ENCODE peak calls at places on chromosome 6, in four cellular contexts. W is NCI-H1694, S is HEK293T, R is erythroblast. V is an unnamed sample.

GRCh38 chr6:6704423-6705060 is 116.0 kb downstream of the LY86 start:
- DNase-seq in W (no peak), S (no peak), R (peak), V (no peak)

GRCh38 chr6:52376763-52377162 is 14.8 kb downstream of the PAQR8 start:
- DNase-seq in W (no peak), S (no peak), R (no peak), V (no peak)

GRCh38 chr6:126170875-126171489 is 168.9 kb upstream of the CENPW start:
- DNase-seq in W (peak), S (peak), R (peak), V (peak)

GRCh38 chr6:46876126-46876525 is 45.6 kb downstream of the ADGRF5 start:
- DNase-seq in W (no peak), S (no peak), R (no peak), V (no peak)

GRCh38 chr6:166626177-166627038 is 643 bp downstream of the RPS6KA2 start:
- DNase-seq in W (no peak), S (peak), R (peak), V (peak)

GRCh38 chr6:119627908-119628669 is 278.5 kb upstream of the MAN1A1 start:
- DNase-seq in W (no peak), S (no peak), R (peak), V (no peak)

GRCh38 chr6:110878751-110879539 is 4.4 kb downstream of the AMD1 start:
- DNase-seq in W (peak), S (peak), R (peak), V (peak)

GRCh38 chr6:53837875-53838806 is 43.3 kb downstream of the LRRC1 start:
- DNase-seq in W (no peak), S (no peak), R (no peak), V (no peak)

GRCh38 chr6:135791441-135791840 is 60.1 kb upstream of the PDE7B start:
- DNase-seq in W (no peak), S (no peak), R (no peak), V (no peak)

GRCh38 chr6:149060985-149061760 is 256.3 kb upstream of the TAB2 start:
- DNase-seq in W (no peak), S (peak), R (peak), V (no peak)

GRCh38 chr6:160979063-160979708 is 12.4 kb upstream of the MAP3K4 start:
- DNase-seq in W (no peak), S (no peak), R (no peak), V (no peak)